ENCODE peak calls at places on chromosomes 1 and 21, in five cellular contexts. N is esophagus squamous epithelium, S is body of pancreas, A is ovary, H is tibial nerve. W is an unnamed sample. For H3K4me1, the result is how much of the 10 kb centered on the place peaks cover.

GRCh38 chr1:167728818-167729410 is 7.1 kb downstream of the MPZL1 start:
- DNase-seq in S (no peak), A (no peak), N (no peak), H (no peak), W (no peak)

GRCh38 chr1:100927276-100927675 is 31.4 kb downstream of the SLC30A7 start:
- DNase-seq in A (no peak), S (no peak), N (no peak), H (no peak), W (no peak)

GRCh38 chr1:224300346-224300745 is 29.6 kb downstream of the NVL start:
- DNase-seq in S (no peak), N (no peak), H (no peak), A (no peak), W (no peak)

GRCh38 chr1:49052102-49052501 is 275.4 kb upstream of the BEND5 start:
- DNase-seq in N (no peak), A (no peak), H (no peak), S (no peak), W (no peak)

GRCh38 chr21:44948426-44949120 is 8.7 kb downstream of the SLX9 start:
- DNase-seq in H (no peak), A (no peak), N (no peak), S (no peak), W (no peak)

GRCh38 chr1:220775238-220775853 is 11.4 kb upstream of the MTARC1 start:
- DNase-seq in H (no peak), A (peak), N (no peak), S (peak), W (no peak)

GRCh38 chr1:243343970-243344749 is 88.3 kb downstream of the SDCCAG8 start:
- DNase-seq in S (no peak), H (no peak), A (no peak), N (no peak), W (no peak)

GRCh38 chr1:43222876-43223275 is 46.9 kb upstream of the TMEM125 start:
- DNase-seq in A (no peak), S (no peak), H (no peak), N (no peak), W (no peak)

GRCh38 chr1:201694615-201695335 is 134.2 kb upstream of the IPO9 start:
- DNase-seq in S (no peak), A (no peak), H (no peak), N (no peak), W (no peak)

GRCh38 chr21:32403201-32403701 is 9.3 kb upstream of the EVA1C start:
- DNase-seq in N (no peak), H (no peak), A (peak), S (peak), W (peak)

GRCh38 chr1:245154429-245155185 is at the start of gene KIF26B:
- DNase-seq in N (no peak), A (peak), S (no peak), H (no peak), W (no peak)

GRCh38 chr1:225813250-225813964 is 3.5 kb downstream of the EPHX1 start:
- DNase-seq in H (peak), N (no peak), S (peak), A (peak), W (peak)

GRCh38 chr1:228212966-228213844 is 5.4 kb downstream of the OBSCN start:
- DNase-seq in A (peak), H (peak), N (peak), S (peak), W (peak)

GRCh38 chr1:177873238-177873637 is 96.6 kb downstream of the SEC16B start:
- DNase-seq in A (no peak), N (no peak), H (no peak), S (no peak), W (no peak)

GRCh38 chr1:231694081-231694443 is 67.5 kb downstream of the DISC1 start:
- DNase-seq in A (peak), S (no peak), H (no peak), N (no peak), W (no peak)

GRCh38 chr1:56266355-56266754 is 313.0 kb downstream of the PLPP3 start:
- DNase-seq in S (no peak), N (no peak), H (no peak), A (no peak), W (no peak)

GRCh38 chr1:222994506-222995229 is 148.4 kb downstream of the TLR5 start:
- DNase-seq in S (no peak), H (no peak), N (no peak), A (no peak), W (no peak)

GRCh38 chr1:78716186-78716585 is 66.6 kb downstream of the IFI44 start:
- DNase-seq in N (no peak), H (no peak), A (no peak), S (no peak), W (no peak)

GRCh38 chr1:205240118-205240517 is 12.4 kb downstream of the TMCC2 start:
- DNase-seq in A (no peak), N (no peak), H (no peak), S (no peak), W (no peak)

GRCh38 chr1:46797696-46798470 is 963 bp upstream of the CYP4B1 start:
- DNase-seq in N (no peak), H (no peak), S (no peak), A (no peak), W (no peak)

DNA sequence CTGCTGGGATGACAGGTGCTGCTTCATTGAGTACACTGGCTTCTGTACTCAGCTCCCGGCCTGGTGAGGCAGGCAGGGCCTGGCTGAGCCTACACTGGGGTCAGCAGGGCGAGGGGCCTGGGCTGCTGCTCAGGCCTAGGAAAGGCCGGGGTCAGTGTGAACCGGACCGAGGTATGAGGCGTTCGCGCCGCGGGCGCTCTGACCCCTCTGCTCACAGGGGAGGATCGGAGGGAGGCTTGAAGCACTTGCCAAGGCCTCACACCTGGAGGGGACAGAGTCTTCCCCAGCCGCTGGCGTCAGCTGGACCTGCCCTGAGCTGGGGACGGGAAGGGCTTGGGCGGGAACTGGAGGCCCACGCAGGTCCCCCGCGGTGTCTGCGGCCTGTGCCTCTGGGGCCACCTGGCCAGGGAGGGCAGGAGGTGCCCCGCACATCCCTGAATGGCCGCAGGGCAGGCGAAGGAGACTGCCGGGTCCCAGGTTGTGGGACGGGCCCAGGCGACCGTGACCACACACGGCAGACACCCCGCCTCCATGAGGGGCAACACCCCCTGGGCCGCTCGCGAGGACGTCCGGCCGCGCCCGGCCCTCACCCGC is 466 bp downstream of the PEX10 start:
- DNase-seq in A (no peak), S (peak), N (no peak), H (no peak), W (no peak)
- TF ChIP-seq POLR2A in A (no peak), S (no peak), N (no peak), H (no peak), W (no peak)

GRCh38 chr1:182260516-182260915 is 131.1 kb downstream of the GLUL start:
- DNase-seq in S (no peak), A (no peak), H (no peak), N (no peak), W (no peak)
- H3K27ac ChIP-seq in S (no peak), A (no peak), H (no peak), N (no peak), W (no peak)

DNA sequence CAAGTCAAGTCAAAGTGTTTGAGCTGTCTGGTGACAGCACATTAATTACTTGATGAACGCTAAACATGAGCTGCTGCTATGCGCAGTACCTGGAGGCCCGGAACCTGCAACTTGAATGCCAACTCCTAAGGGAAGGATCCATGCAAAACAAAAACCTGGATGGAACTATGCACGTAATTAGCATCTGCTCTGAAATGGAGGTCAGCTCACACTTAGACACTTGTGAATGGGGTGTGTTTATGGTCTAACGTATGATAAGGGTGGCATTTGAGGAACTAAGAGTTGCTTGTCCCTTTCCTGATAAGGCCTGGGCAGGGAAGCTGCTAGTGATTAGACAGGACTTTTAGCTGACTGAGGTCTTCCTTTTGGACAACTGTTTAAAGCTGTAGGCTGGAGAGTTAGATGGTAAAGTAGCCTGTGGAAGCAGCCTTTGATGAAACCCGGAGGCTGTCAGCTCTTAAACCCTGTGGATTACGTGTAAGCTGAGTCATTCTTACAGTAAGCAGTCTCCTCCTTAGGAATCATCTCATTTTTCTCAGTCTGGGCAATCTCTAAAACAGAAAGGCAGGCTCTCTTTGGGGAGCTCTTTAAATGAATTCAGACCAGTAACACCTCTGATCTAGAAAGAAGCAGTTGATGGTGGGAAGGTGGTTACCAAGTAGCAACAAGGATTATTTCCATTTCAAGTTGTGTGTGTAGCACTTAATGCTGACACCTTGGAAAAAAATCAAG is 6.8 kb downstream of the TENT5C start:
- DNase-seq in A (no peak), N (no peak), S (no peak), H (no peak), W (peak)
- H3K4me1 ChIP-seq in A (under half), N (under half), S (half or more), H (under half), W (under half)

DNA sequence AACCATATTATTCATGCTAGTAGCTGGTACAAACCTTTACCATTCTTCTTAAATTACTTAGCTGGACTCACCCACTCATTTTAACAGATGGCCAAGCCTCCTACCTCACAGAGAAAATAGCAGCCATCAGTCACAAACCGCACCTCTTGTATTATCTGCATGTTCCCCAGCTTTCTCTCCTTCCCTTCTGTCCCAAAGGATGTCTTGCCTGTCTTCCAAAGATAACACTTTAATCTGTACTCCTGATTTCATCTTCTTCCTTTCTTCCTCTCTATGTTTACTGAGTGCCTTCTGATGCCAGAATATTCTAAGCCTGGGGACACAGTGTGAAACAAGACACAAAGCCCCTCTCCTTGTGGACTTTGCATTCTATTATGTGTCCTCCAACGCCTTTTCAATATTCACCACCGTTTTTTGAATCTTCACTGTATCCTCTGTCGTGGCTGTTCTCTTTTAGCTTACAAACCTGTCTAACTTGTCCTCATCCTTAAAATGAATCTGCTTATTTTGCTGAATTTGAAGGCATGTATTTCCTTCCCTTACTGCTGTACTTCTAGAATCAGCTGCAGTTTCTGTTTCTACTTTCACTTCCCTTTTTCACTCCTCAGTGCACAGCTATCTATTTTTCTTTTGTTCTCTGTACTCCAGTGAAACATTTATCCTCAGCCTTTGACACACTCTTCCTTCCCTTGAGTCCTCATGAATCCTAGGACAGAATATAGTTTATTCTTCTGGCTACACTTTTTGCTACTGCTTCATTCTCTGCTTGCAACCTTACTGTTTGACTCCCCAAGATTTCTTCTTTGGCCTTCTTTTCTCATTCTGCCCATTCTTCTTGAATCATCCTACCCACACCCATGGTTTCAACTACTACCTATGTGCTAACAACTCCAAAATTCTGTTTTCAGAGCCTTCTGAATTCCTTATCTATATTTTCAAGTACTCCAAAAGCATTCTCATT is 216.9 kb upstream of the SAMSN1 start:
- DNase-seq in A (no peak), H (no peak), S (no peak), N (no peak), W (no peak)
- TF ChIP-seq POLR2A in A (no peak), H (no peak), S (no peak), N (no peak), W (no peak)

DNA sequence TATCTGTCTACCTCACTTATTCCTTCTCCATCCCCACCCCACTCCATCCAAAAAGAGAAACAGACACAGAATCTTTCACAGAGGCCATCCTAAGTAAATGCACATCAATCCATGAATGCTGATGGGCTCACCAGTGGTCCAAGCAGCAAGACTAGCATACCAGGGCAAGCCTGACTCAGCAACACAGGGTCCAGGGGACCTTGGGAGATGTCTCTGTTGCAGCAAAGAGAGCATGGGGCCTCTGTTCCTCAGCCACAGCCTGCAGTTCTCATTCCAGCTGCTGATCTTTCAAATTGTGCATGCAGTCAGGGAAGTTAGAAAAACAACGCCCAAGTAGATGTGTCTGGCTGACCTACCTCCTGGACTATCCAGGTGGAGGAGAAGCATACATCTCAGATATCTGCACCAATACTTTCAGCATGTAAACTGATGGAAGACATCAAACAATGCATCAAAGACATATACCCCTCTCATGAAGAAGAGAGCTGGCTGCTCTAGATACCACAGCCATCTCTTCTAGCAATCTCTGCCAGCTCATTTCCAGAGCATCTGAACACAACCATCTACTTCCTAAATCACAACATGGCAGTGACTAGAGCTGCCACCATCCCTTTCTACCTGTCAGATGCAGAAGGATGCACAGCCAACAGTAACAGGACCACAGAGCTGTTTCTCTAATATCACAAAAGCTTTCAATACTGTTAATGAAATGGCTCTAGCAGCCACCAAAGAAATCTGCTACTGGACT is 54.5 kb downstream of the CD34 start:
- DNase-seq in S (no peak), N (no peak), H (no peak), A (no peak), W (no peak)
- H3K27ac ChIP-seq in S (no peak), N (no peak), H (no peak), A (no peak), W (no peak)

GRCh38 chr21:15061747-15062146 is 3.1 kb downstream of the NRIP1 start:
- DNase-seq in N (no peak), A (no peak), H (no peak), S (no peak), W (no peak)
- H3K4me1 ChIP-seq in N (half or more), A (under half), H (half or more), S (half or more), W (under half)

GRCh38 chr1:26922201-26922729 is 722 bp downstream of the NUDC start:
- DNase-seq in S (no peak), N (no peak), H (no peak), A (no peak), W (no peak)
- TF ChIP-seq POLR2A in S (no peak), N (no peak), H (no peak), A (no peak), W (no peak)

DNA sequence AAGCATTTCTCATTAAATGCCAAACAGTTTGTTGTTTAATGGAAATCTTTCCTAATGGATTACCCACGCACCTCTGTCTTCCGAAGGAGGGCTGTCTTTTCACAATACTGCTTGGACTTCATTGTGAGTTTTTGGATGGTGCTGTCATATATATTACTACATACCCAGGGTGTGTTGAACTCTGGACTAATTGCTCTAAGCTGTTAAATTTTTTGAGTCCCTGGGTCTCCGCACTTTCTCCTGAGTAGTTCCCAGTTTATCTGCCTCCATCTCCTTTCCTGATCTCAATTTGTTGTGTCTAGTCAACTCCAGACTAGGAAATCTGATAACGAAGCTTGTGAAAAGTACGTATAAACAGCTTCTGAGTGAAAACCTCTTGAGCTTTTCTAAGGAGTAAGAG is 211.1 kb downstream of the ROR1 start:
- DNase-seq in N (no peak), H (no peak), S (no peak), A (no peak), W (no peak)
- H3K27ac ChIP-seq in N (no peak), H (no peak), S (peak), A (no peak), W (no peak)

W was measured in uterus.